ENCODE peak calls at places on chromosomes 7 and 10, in ten cellular contexts. M is left ventricle myocardium superior; N is lung; X is NCI-H446 treated with DMSO at 0.1 percent for 48 hours; I is GM23248; E is activated CD4-positive, CD25-positive, alpha-beta regulatory T cell; Y is NCI-H1436; R is endothelial cell; O is memory B cell; Z is Daoy. W is an unnamed sample.

GRCh38 chr7:123570390-123571182 is 13.0 kb upstream of the NDUFA5 start:
- DNase-seq in M (no peak), N (no peak), X (no peak), I (no peak), E (no peak), Y (peak), R (no peak), O (no peak), Z (no peak), W (no peak)

GRCh38 chr10:109191341-109191740 is 732.0 kb downstream of the XPNPEP1 start:
- DNase-seq in M (no peak), N (no peak), X (no peak), I (no peak), E (no peak), Y (no peak), R (no peak), O (no peak), Z (no peak), W (no peak)

GRCh38 chr10:51896849-51897248 is 197.5 kb upstream of the CSTF2T start:
- DNase-seq in M (no peak), N (no peak), X (no peak), I (peak), E (no peak), Y (no peak), R (no peak), O (no peak), Z (no peak), W (no peak)

GRCh38 chr7:25877802-25878789 is 273.9 kb upstream of the NFE2L3 start:
- DNase-seq in M (no peak), N (no peak), X (peak), I (no peak), E (no peak), Y (no peak), R (no peak), O (no peak), Z (no peak), W (no peak)

GRCh38 chr7:99623091-99623693 is 6.4 kb downstream of the ZSCAN25 start:
- DNase-seq in M (no peak), N (no peak), X (no peak), I (no peak), E (no peak), Y (no peak), R (no peak), O (no peak), Z (peak), W (no peak)

GRCh38 chr10:61609609-61610166 is 53.0 kb upstream of the CABCOCO1 start:
- DNase-seq in M (no peak), N (no peak), X (no peak), I (no peak), E (no peak), Y (no peak), R (no peak), O (no peak), Z (no peak), W (no peak)

GRCh38 chr10:132891994-132892393 is 50.4 kb downstream of the CFAP46 start:
- DNase-seq in M (peak), N (no peak), X (no peak), I (peak), E (no peak), Y (no peak), R (no peak), O (no peak), Z (no peak), W (peak)

GRCh38 chr7:158907390-158907789 is 51.0 kb downstream of the DYNC2I1 start:
- DNase-seq in M (no peak), N (no peak), X (no peak), I (no peak), E (no peak), Y (no peak), R (no peak), O (no peak), Z (no peak), W (no peak)

GRCh38 chr7:88401009-88401623 is 94.4 kb upstream of the STEAP4 start:
- DNase-seq in M (no peak), N (no peak), X (no peak), I (peak), E (no peak), Y (peak), R (no peak), O (no peak), Z (no peak), W (no peak)

GRCh38 chr7:149885191-149886017 is 11.6 kb downstream of the ATP6V0E2 start:
- DNase-seq in M (peak), N (no peak), X (no peak), I (no peak), E (no peak), Y (no peak), R (no peak), O (no peak), Z (no peak), W (no peak)

GRCh38 chr10:101071266-101071884 is 9.6 kb downstream of the KAZALD1 start:
- DNase-seq in M (no peak), N (peak), X (no peak), I (peak), E (no peak), Y (no peak), R (no peak), O (no peak), Z (no peak), W (no peak)

GRCh38 chr7:123802249-123802648 is 42.7 kb upstream of the HYAL4 start:
- DNase-seq in M (no peak), N (no peak), X (no peak), I (no peak), E (no peak), Y (no peak), R (no peak), O (no peak), Z (no peak), W (no peak)

GRCh38 chr10:44828515-44829142 is 82.5 kb upstream of the TMEM72 start:
- DNase-seq in M (peak), N (no peak), X (no peak), I (no peak), E (no peak), Y (no peak), R (no peak), O (no peak), Z (no peak), W (peak)

GRCh38 chr10:92552310-92552709 is 21.6 kb downstream of the IDE start:
- DNase-seq in M (no peak), N (no peak), X (no peak), I (no peak), E (no peak), Y (no peak), R (no peak), O (no peak), Z (no peak), W (no peak)

GRCh38 chr7:66528652-66529051 is 100.0 kb upstream of the KCTD7 start:
- DNase-seq in M (no peak), N (no peak), X (no peak), I (no peak), E (no peak), Y (no peak), R (no peak), O (no peak), Z (no peak), W (no peak)

GRCh38 chr10:33697016-33697415 is 362.5 kb upstream of the NRP1 start:
- DNase-seq in M (no peak), N (no peak), X (no peak), I (peak), E (no peak), Y (no peak), R (no peak), O (no peak), Z (no peak), W (no peak)

GRCh38 chr7:68998136-68998535 is 600.1 kb upstream of the AUTS2 start:
- DNase-seq in M (no peak), N (no peak), X (no peak), I (no peak), E (no peak), Y (no peak), R (no peak), O (no peak), Z (no peak), W (no peak)

GRCh38 chr7:151795168-151795754 is 81.7 kb downstream of the PRKAG2 start:
- DNase-seq in M (no peak), N (no peak), X (no peak), I (no peak), E (peak), Y (no peak), R (no peak), O (peak), Z (peak), W (no peak)

GRCh38 chr10:75399461-75400162 is 2.0 kb downstream of the ZNF503 start:
- DNase-seq in M (peak), N (peak), X (no peak), I (peak), E (no peak), Y (peak), R (peak), O (no peak), Z (peak), W (peak)

GRCh38 chr7:77425151-77426051 is 9.3 kb upstream of the GSAP start:
- DNase-seq in M (no peak), N (no peak), X (no peak), I (peak), E (no peak), Y (no peak), R (peak), O (no peak), Z (peak), W (no peak)

GRCh38 chr10:49163741-49164140 is 24.4 kb downstream of the TMEM273 start:
- DNase-seq in M (no peak), N (no peak), X (no peak), I (peak), E (no peak), Y (no peak), R (no peak), O (no peak), Z (peak), W (no peak)

GRCh38 chr10:128210215-128211063 is 84.2 kb upstream of the MKI67 start:
- DNase-seq in M (peak), N (peak), X (no peak), I (peak), E (peak), Y (no peak), R (peak), O (peak), Z (peak), W (peak)

GRCh38 chr7:22597845-22598244 is 97.9 kb upstream of the STEAP1B start:
- DNase-seq in M (no peak), N (no peak), X (no peak), I (peak), E (no peak), Y (no peak), R (no peak), O (no peak), Z (peak), W (no peak)

GRCh38 chr10:30747633-30748032 is 118.1 kb upstream of the LYZL2 start:
- DNase-seq in M (no peak), N (no peak), X (no peak), I (peak), E (peak), Y (no peak), R (no peak), O (no peak), Z (peak), W (no peak)

GRCh38 chr10:91987397-91988037 is 63.9 kb downstream of the BTAF1 start:
- DNase-seq in M (no peak), N (no peak), X (no peak), I (no peak), E (no peak), Y (no peak), R (no peak), O (no peak), Z (no peak), W (no peak)

GRCh38 chr10:128542659-128543058 is 416.4 kb upstream of the MKI67 start:
- DNase-seq in M (no peak), N (no peak), X (no peak), I (no peak), E (no peak), Y (no peak), R (no peak), O (no peak), Z (no peak), W (no peak)

GRCh38 chr7:69225544-69225943 is 372.7 kb upstream of the AUTS2 start:
- DNase-seq in M (no peak), N (no peak), X (no peak), I (no peak), E (no peak), Y (no peak), R (no peak), O (no peak), Z (no peak), W (no peak)

GRCh38 chr7:106425017-106425719 is 140.4 kb upstream of the NAMPT start:
- DNase-seq in M (peak), N (peak), X (no peak), I (peak), E (no peak), Y (no peak), R (no peak), O (peak), Z (peak), W (peak)

GRCh38 chr10:97292097-97292861 is at the start of gene ARHGAP19:
- DNase-seq in M (peak), N (peak), X (peak), I (peak), E (peak), Y (peak), R (peak), O (peak), Z (peak), W (peak)

GRCh38 chr7:39832519-39833085 is 117.5 kb upstream of the CDK13 start:
- DNase-seq in M (no peak), N (no peak), X (no peak), I (no peak), E (no peak), Y (no peak), R (no peak), O (no peak), Z (no peak), W (no peak)